ENCODE peak calls at places on chromosomes 3 and 15, in eight cellular contexts. P is GF-D8; I is WTC11; M is dorsolateral prefrontal cortex; J is stimulated activated CD4-positive, alpha-beta T cell treated with anti-CD3 and anti-CD28 coated beads, Interleukin-2, amount 100 ng/mL, for 24 hours; D is uterus; S is GM06990; H is transverse colon. A is an unnamed sample.

GRCh38 chr3:65439641-65440040 is 599.1 kb downstream of the MAGI1 start:
- DNase-seq in S (peak), M (peak), J (no peak), H (peak), I (peak), D (peak), P (no peak), A (peak)

GRCh38 chr3:48301814-48302194 is 31.7 kb downstream of the SPINK8 start:
- DNase-seq in I (no peak), P (peak), D (no peak), S (no peak), J (peak), H (peak), M (peak), A (no peak)

GRCh38 chr3:30628188-30628930 is 22.0 kb downstream of the TGFBR2 start:
- DNase-seq in P (no peak), D (no peak), S (no peak), J (no peak), M (no peak), H (no peak), I (no peak), A (no peak)

GRCh38 chr15:68618339-68619302 is 39.8 kb downstream of the CORO2B start:
- DNase-seq in D (no peak), P (no peak), I (no peak), M (no peak), S (no peak), H (no peak), J (no peak), A (no peak)

GRCh38 chr3:140974900-140975299 is 33.3 kb downstream of the SLC25A36 start:
- DNase-seq in M (no peak), P (no peak), S (no peak), J (no peak), I (no peak), H (no peak), D (no peak), A (no peak)

GRCh38 chr3:167887096-167887495 is 151.6 kb downstream of the SERPINI1 start:
- DNase-seq in P (no peak), S (no peak), D (no peak), M (no peak), J (no peak), I (no peak), H (no peak), A (no peak)

GRCh38 chr15:70670680-70671079 is 92.7 kb downstream of the UACA start:
- DNase-seq in M (no peak), P (no peak), J (no peak), I (no peak), H (no peak), S (no peak), D (no peak), A (no peak)

GRCh38 chr3:191385101-191385500 is 54.8 kb upstream of the UTS2B start:
- DNase-seq in H (no peak), S (no peak), D (no peak), P (no peak), I (no peak), M (no peak), J (no peak), A (no peak)